ENCODE peak calls at places on chromosomes 7 and 10, in seven cellular contexts. Y, N, X, B, V, O and F are unnamed samples.

GRCh38 chr7:44291066-44291732 is 34.2 kb downstream of the CAMK2B start:
- DNase-seq in Y (peak), N (peak), X (peak), B (peak), V (peak), O (no peak), F (no peak)

GRCh38 chr7:43904533-43905208 is 1.7 kb downstream of the URGCP start:
- DNase-seq in Y (peak), N (no peak), X (no peak), B (no peak), V (no peak), O (peak), F (no peak)

GRCh38 chr7:8365499-8366110 is 67.8 kb upstream of the NXPH1 start:
- DNase-seq in Y (no peak), N (no peak), X (no peak), B (no peak), V (no peak), O (peak), F (no peak)

GRCh38 chr7:104976966-104977636 is 36.9 kb upstream of the KMT2E start:
- DNase-seq in Y (no peak), N (no peak), X (no peak), B (no peak), V (no peak), O (no peak), F (no peak)

GRCh38 chr10:16049775-16050174 is 189.5 kb upstream of the MINDY3 start:
- DNase-seq in Y (no peak), N (no peak), X (peak), B (no peak), V (no peak), O (peak), F (no peak)

GRCh38 chr10:55367555-55367954 is 566.5 kb upstream of the PCDH15 start:
- DNase-seq in Y (no peak), N (no peak), X (no peak), B (no peak), V (no peak), O (no peak), F (no peak)

GRCh38 chr7:155343661-155344121 is 46.0 kb downstream of the INSIG1 start:
- DNase-seq in Y (no peak), N (peak), X (no peak), B (no peak), V (no peak), O (no peak), F (peak)

GRCh38 chr7:134562136-134562535 is 13.2 kb downstream of the AKR1B15 start:
- DNase-seq in Y (peak), N (no peak), X (no peak), B (peak), V (no peak), O (peak), F (no peak)

GRCh38 chr7:34080513-34080912 is 175.2 kb downstream of the BMPER start:
- DNase-seq in Y (peak), N (no peak), X (no peak), B (no peak), V (no peak), O (no peak), F (no peak)

GRCh38 chr10:78248651-78249464 is 215.2 kb downstream of the RPS24 start:
- DNase-seq in Y (peak), N (no peak), X (peak), B (no peak), V (peak), O (no peak), F (peak)

GRCh38 chr7:40881405-40881926 is 746.7 kb downstream of the SUGCT start:
- DNase-seq in Y (no peak), N (no peak), X (no peak), B (no peak), V (no peak), O (no peak), F (no peak)

GRCh38 chr7:82624337-82624736 is 180.8 kb upstream of the CACNA2D1 start:
- DNase-seq in Y (peak), N (no peak), X (no peak), B (peak), V (no peak), O (peak), F (no peak)

GRCh38 chr10:104485632-104486031 is 132.0 kb downstream of the CFAP58 start:
- DNase-seq in Y (no peak), N (no peak), X (no peak), B (no peak), V (no peak), O (no peak), F (no peak)

GRCh38 chr7:55019691-55020480 is 1.1 kb downstream of the EGFR start:
- DNase-seq in Y (no peak), N (peak), X (no peak), B (no peak), V (peak), O (no peak), F (peak)

GRCh38 chr7:55964802-55965470 is 551 bp downstream of the NIPSNAP2 start:
- DNase-seq in Y (peak), N (peak), X (peak), B (peak), V (peak), O (peak), F (peak)

GRCh38 chr7:156460861-156461632 is 179.5 kb upstream of the RNF32 start:
- DNase-seq in Y (no peak), N (no peak), X (no peak), B (no peak), V (no peak), O (no peak), F (no peak)

GRCh38 chr10:102435529-102436233 is 3.3 kb upstream of the CUEDC2 start:
- DNase-seq in Y (no peak), N (peak), X (no peak), B (no peak), V (no peak), O (no peak), F (no peak)

GRCh38 chr7:22481726-22482125 is 18.3 kb downstream of the STEAP1B start:
- DNase-seq in Y (no peak), N (no peak), X (no peak), B (no peak), V (no peak), O (peak), F (no peak)

GRCh38 chr10:132001238-132001977 is 19.7 kb upstream of the BNIP3 start:
- DNase-seq in Y (peak), N (peak), X (no peak), B (no peak), V (no peak), O (peak), F (no peak)

GRCh38 chr10:70000262-70000661 is 52.4 kb upstream of the MACROH2A2 start:
- DNase-seq in Y (no peak), N (no peak), X (no peak), B (no peak), V (no peak), O (no peak), F (no peak)

GRCh38 chr7:54581511-54581910 is 39.3 kb downstream of the VSTM2A start:
- DNase-seq in Y (no peak), N (no peak), X (no peak), B (no peak), V (no peak), O (peak), F (no peak)

GRCh38 chr7:121307021-121307575 is 21.7 kb upstream of the WNT16 start:
- DNase-seq in Y (no peak), N (no peak), X (no peak), B (no peak), V (no peak), O (peak), F (no peak)

GRCh38 chr10:60828489-60828852 is 50.2 kb downstream of the CDK1 start:
- DNase-seq in Y (peak), N (no peak), X (no peak), B (peak), V (no peak), O (no peak), F (no peak)

GRCh38 chr7:130845581-130846085 is 111.6 kb upstream of the KLF14 start:
- DNase-seq in Y (peak), N (no peak), X (no peak), B (peak), V (no peak), O (peak), F (peak)

GRCh38 chr7:130324270-130324669 is 20.3 kb upstream of the CPA5 start:
- DNase-seq in Y (no peak), N (no peak), X (no peak), B (no peak), V (no peak), O (no peak), F (peak)

GRCh38 chr7:106057962-106058901 is 53.9 kb downstream of the SYPL1 start:
- DNase-seq in Y (no peak), N (peak), X (peak), B (no peak), V (no peak), O (peak), F (peak)

GRCh38 chr10:89086801-89087513 is 96.4 kb downstream of the FAS start:
- DNase-seq in Y (peak), N (peak), X (peak), B (peak), V (peak), O (peak), F (peak)

GRCh38 chr7:128359336-128359735 is 2.2 kb downstream of the PRRT4 start:
- DNase-seq in Y (no peak), N (no peak), X (no peak), B (no peak), V (no peak), O (no peak), F (no peak)

GRCh38 chr7:685540-685939 is 41.0 kb upstream of the DNAAF5 start:
- DNase-seq in Y (no peak), N (no peak), X (no peak), B (no peak), V (no peak), O (no peak), F (no peak)

GRCh38 chr7:12696001-12696400 is 8.6 kb downstream of the ARL4A start:
- DNase-seq in Y (no peak), N (no peak), X (no peak), B (no peak), V (no peak), O (peak), F (no peak)

GRCh38 chr7:75880242-75880641 is 1.4 kb downstream of the RHBDD2 start:
- DNase-seq in Y (no peak), N (no peak), X (no peak), B (no peak), V (no peak), O (no peak), F (no peak)
- H3K4me3 ChIP-seq in Y (peak), N (peak), X (peak), B (peak), V (no peak), O (peak), F (no peak)

GRCh38 chr7:87144173-87144657 is 8.0 kb upstream of the DMTF1 start:
- DNase-seq in Y (no peak), N (no peak), X (no peak), B (no peak), V (no peak), O (no peak), F (no peak)

GRCh38 chr7:87151002-87151505 is 1.2 kb upstream of the DMTF1 start:
- DNase-seq in Y (no peak), N (no peak), X (no peak), B (no peak), V (no peak), O (no peak), F (no peak)

GRCh38 chr7:87147500-87147899 is 4.8 kb upstream of the DMTF1 start:
- DNase-seq in Y (no peak), N (no peak), X (no peak), B (no peak), V (no peak), O (peak), F (no peak)

GRCh38 chr7:87148332-87148955 is 3.8 kb upstream of the DMTF1 start:
- DNase-seq in Y (peak), N (no peak), X (no peak), B (no peak), V (no peak), O (peak), F (no peak)

DNA sequence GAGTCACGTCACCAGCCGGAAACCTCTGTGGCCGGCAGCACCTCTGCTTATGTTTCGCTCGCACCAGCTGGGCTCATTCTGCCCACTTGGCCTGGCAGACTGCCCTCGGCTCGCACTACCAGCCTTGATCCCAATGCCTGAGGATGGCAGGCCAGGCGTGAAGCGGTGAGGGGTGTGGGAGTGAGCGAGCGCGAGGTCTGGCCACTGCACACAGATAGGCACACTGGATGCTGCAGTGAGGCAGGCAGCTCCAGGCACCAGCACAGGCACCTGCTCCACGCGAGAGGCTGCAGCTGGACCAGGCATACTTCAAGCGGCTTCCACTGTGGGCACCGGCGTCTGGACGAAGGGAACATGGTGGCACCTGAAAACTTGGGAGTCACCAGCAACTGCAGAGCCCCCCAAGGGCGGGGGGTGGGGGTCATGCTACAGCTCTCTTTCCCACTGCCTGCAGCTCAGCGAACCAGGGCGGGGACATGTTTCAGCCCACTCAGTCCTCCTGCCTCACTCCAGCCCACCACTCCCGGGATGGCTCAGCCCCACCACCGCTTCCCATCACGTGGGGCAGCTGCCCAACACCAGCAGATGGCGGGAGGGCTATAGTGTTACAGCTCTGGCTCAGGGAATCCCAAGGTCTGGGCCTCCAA is 5.4 kb upstream of the DMTF1 start:
- DNase-seq in Y (no peak), N (no peak), X (peak), B (no peak), V (no peak), O (no peak), F (peak)
- H3K4me3 ChIP-seq in Y (no peak), N (no peak), X (no peak), B (no peak), V (no peak), O (no peak), F (no peak)

GRCh38 chr10:13706175-13706574 is 119.4 kb downstream of the PRPF18 start:
- DNase-seq in Y (no peak), N (no peak), X (no peak), B (no peak), V (no peak), O (no peak), F (no peak)

GRCh38 chr10:13706604-13707003 is 119.8 kb downstream of the PRPF18 start:
- DNase-seq in Y (no peak), N (no peak), X (no peak), B (no peak), V (no peak), O (peak), F (no peak)

GRCh38 chr10:13709931-13710690 is 123.3 kb downstream of the PRPF18 start:
- DNase-seq in Y (no peak), N (no peak), X (peak), B (no peak), V (no peak), O (no peak), F (no peak)

GRCh38 chr10:13707156-13707881 is 120.6 kb downstream of the PRPF18 start:
- DNase-seq in Y (peak), N (peak), X (peak), B (peak), V (peak), O (peak), F (peak)

DNA sequence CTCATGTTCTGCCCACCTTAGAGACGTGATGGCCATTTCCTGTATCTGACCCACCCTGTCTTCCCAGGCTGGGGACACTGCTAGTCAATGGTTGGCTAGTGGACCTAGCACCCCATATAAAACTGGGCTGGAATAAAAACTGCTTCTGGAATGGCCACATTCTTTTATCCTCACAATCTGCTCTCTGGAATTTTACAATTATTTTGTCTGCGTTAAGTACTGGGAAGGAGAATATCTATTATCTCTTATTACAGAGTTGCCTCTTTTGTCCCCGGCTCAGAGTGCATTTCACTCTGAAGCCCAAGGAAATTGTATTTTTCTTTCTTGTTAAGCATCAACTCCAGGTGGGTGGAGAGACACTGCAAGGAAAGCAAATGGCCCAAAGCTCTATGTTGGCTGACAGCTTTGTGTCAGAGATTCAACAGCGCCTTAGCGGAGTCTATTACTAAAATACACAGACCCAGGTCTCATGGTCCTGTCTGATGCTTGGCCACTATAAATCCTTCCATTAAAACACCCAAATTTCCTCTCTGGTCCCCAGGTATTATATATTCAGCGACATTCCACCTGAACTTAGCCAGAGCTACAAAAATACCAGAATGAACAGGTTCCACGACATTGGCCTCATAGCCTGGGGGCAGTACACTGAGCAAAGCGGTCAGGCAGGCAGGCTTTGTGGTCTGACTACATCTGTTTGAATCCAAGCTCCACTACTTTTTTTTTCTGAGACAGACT is 121.7 kb downstream of the PRPF18 start:
- DNase-seq in Y (no peak), N (no peak), X (no peak), B (no peak), V (no peak), O (peak), F (no peak)
- H3K4me3 ChIP-seq in Y (peak), N (peak), X (peak), B (peak), V (no peak), O (peak), F (no peak)

DNA sequence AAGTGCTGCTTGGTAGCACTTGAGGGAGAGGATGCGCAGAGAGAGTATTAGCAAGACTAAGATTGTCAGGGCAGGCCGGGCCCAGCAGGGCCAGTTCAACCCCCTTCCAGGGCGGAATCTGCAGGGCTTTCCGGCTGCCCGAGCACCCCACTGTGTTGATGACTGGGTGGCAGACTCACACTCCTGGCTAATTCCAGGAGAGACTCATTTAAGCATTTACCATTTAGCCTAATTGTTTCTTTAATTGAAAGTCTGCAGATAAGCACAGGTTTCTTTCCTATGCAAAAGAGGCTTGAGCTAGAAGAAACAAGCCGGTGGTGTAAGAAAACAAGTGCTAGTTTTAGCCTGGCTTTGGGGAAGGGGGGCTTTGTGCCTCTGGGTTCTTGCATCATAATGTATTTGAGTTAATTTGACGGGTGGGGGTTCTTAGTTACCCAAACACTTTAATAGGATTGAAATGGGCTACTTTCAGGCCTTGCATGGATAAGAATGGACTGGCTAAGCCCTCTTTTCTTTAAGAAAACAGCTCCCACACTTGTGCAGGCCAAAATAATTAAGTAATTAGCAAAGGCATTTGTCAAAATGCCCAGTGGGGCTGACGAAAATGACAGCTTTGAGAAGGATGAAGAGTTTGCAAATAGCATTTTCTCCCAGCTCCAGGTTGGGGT is 201.3 kb downstream of the MYOF start:
- DNase-seq in Y (no peak), N (no peak), X (no peak), B (no peak), V (no peak), O (no peak), F (no peak)
- H3K4me3 ChIP-seq in Y (no peak), N (no peak), X (no peak), B (no peak), V (no peak), O (no peak), F (no peak)

GRCh38 chr10:43692051-43692825 is 43.6 kb upstream of the ZNF32 start:
- DNase-seq in Y (peak), N (peak), X (no peak), B (no peak), V (no peak), O (no peak), F (no peak)

GRCh38 chr10:43695321-43695720 is 46.6 kb upstream of the ZNF32 start:
- DNase-seq in Y (no peak), N (no peak), X (no peak), B (no peak), V (no peak), O (no peak), F (no peak)

GRCh38 chr10:43693602-43694001 is 44.9 kb upstream of the ZNF32 start:
- DNase-seq in Y (peak), N (no peak), X (no peak), B (peak), V (no peak), O (no peak), F (no peak)

GRCh38 chr10:43695730-43696129 is 47.0 kb upstream of the ZNF32 start:
- DNase-seq in Y (no peak), N (peak), X (no peak), B (no peak), V (no peak), O (no peak), F (no peak)

GRCh38 chr10:43694526-43694925 is 45.8 kb upstream of the ZNF32 start:
- DNase-seq in Y (no peak), N (peak), X (no peak), B (no peak), V (no peak), O (no peak), F (no peak)
- H3K4me3 ChIP-seq in Y (no peak), N (no peak), X (no peak), B (no peak), V (no peak), O (no peak), F (no peak)

GRCh38 chr10:33927347-33927746 is 592.9 kb upstream of the NRP1 start:
- DNase-seq in Y (no peak), N (no peak), X (no peak), B (peak), V (no peak), O (peak), F (peak)

GRCh38 chr10:33917069-33917468 is 582.6 kb upstream of the NRP1 start:
- DNase-seq in Y (no peak), N (no peak), X (no peak), B (no peak), V (no peak), O (no peak), F (no peak)

GRCh38 chr10:33920351-33920750 is 585.9 kb upstream of the NRP1 start:
- DNase-seq in Y (no peak), N (no peak), X (no peak), B (no peak), V (no peak), O (no peak), F (no peak)

GRCh38 chr10:33921970-33922605 is 587.6 kb upstream of the NRP1 start:
- DNase-seq in Y (no peak), N (no peak), X (no peak), B (no peak), V (no peak), O (no peak), F (no peak)
- H3K4me3 ChIP-seq in Y (no peak), N (no peak), X (no peak), B (no peak), V (no peak), O (no peak), F (no peak)